ENCODE peak calls at places on chromosomes 2 and 18, in four cellular contexts. Y, G, O and T are unnamed samples.
A peak's percentile ranks its signal among the peaks of the same experiment; 100 is the strongest.

GRCh38 chr2:101559576-101559975 is 84.7 kb upstream of the RFX8 start:
- DNase-seq in Y (no peak), G (no peak), O (no peak), T (no peak)

GRCh38 chr2:237702439-237703397 is 75.3 kb downstream of the LRRFIP1 start:
- DNase-seq in Y (peak; percentile 51), G (no peak), O (no peak), T (no peak)

GRCh38 chr2:105313877-105314276 is 15.7 kb downstream of the TGFBRAP1 start:
- DNase-seq in Y (no peak), G (no peak), O (no peak), T (no peak)

GRCh38 chr2:240831594-240832204 is 11.7 kb upstream of the KIF1A start:
- DNase-seq in Y (no peak), G (no peak), O (no peak), T (no peak)

GRCh38 chr18:76981388-76981968 is 151.1 kb downstream of the MBP start:
- DNase-seq in Y (no peak), G (no peak), O (peak; percentile 52), T (no peak)

GRCh38 chr2:171210864-171211431 is 50.3 kb upstream of the TLK1 start:
- DNase-seq in Y (no peak), G (no peak), O (peak; percentile 58), T (peak; percentile 23)

GRCh38 chr2:241692448-241692847 is 5.8 kb upstream of the DTYMK start:
- DNase-seq in Y (no peak), G (no peak), O (no peak), T (no peak)

GRCh38 chr2:101538076-101538475 is 63.2 kb upstream of the RFX8 start:
- DNase-seq in Y (no peak), G (no peak), O (no peak), T (no peak)

GRCh38 chr18:11785444-11786055 is 65.7 kb upstream of the CHMP1B start:
- DNase-seq in Y (no peak), G (no peak), O (no peak), T (no peak)

GRCh38 chr2:52520646-52521045 is 1247.0 kb upstream of the CHAC2 start:
- DNase-seq in Y (no peak), G (no peak), O (no peak), T (no peak)

GRCh38 chr2:154240316-154240715 is 368.6 kb downstream of the GALNT13 start:
- DNase-seq in Y (no peak), G (no peak), O (no peak), T (no peak)

GRCh38 chr2:154238252-154238651 is 366.5 kb downstream of the GALNT13 start:
- DNase-seq in Y (no peak), G (no peak), O (no peak), T (no peak)

GRCh38 chr2:154243685-154244084 is 372.0 kb downstream of the GALNT13 start:
- DNase-seq in Y (no peak), G (no peak), O (no peak), T (no peak)

GRCh38 chr2:154244932-154245331 is 373.2 kb downstream of the GALNT13 start:
- DNase-seq in Y (no peak), G (no peak), O (no peak), T (no peak)

GRCh38 chr2:154240921-154241379 is 369.2 kb downstream of the GALNT13 start:
- DNase-seq in Y (no peak), G (no peak), O (no peak), T (no peak)
- TF ChIP-seq SPI1 in Y (no peak), G (no peak), O (no peak), T (no peak)

DNA sequence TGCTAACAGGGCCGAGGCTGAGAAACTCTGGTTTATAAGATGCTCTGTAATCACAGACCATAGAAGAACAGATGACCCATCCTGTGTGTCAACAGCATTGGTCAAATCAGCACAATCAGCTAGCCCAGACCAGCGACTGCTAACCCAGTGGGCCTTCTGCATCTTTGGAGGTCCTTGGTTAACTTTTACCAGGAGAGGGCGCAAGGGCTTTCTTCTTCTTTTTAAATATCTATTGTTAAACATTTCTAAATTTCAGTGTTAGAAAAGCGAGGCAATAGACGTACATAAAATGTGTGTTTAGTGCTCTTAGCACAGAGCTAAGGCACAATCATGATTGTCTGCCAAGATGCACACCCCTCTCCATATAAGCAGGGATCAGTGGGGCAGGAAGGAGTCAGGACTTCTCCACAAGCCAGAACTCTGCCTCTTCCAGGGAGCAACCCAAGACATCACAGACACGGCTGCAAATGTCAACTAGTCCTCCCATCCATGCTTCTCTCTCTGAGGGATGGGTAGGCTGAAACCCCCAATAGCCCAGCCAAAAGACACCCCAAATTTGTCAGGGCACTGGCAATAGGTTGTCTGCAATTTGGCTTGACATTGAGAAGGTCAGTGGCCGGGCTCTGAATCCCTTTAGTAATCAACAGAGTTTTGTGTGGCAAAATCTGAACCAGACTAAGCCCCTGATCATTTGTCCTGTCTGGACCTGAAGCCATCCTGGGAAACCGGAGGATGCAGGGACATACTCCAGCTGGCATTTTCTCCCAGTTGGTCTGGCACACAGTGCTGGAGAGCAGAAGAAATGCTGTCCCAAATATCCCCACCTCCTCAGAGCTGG is 188.2 kb downstream of the BCL2 start:
- DNase-seq in Y (peak; percentile 16), G (no peak), O (no peak), T (no peak)
- TF ChIP-seq SPI1 in Y (no peak), G (no peak), O (no peak), T (no peak)

DNA sequence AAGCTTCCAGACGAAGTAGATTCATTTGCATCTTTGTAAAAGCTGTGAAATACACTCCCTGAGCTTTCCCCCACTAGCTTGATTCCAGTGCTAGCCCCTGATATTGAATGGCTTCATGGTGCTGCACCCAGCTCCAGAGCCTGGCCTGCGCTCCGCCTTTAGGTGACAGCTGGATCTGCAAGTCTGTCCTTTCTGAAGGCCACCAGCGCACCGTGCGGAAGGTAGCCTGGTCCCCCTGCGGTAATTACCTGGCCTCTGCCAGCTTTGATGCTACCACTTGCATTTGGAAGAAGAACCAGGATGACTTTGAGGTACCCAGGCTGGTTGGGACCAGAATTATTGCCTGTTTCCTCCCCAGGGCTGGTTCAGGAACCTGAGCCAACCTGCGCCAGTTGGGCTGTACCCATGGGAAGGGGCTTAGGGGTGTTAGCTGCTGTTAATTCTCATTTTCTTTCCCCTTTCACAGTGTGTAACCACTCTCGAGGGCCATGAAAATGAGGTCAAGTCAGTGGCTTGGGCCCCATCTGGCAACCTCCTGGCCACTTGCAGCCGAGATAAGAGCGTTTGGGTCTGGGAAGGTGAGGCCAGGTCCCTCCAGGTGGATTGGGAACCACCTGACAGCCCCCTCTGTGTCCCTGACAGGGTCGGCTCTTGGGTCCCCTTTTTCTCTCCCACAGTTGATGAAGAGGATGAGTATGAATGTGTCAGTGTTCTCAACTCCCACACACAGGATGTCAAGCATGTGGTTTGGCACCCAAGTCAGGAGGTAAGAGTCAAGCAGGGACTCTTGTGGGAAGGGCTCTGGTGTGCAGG is 1.3 kb downstream of the CIAO1 start:
- DNase-seq in Y (peak; percentile 49), G (no peak), O (no peak), T (peak; percentile 39)
- TF ChIP-seq SPI1 in Y (no peak), G (no peak), O (no peak), T (no peak)

GRCh38 chr2:215080545-215080944 is 57.9 kb downstream of the ABCA12 start:
- DNase-seq in Y (no peak), G (no peak), O (no peak), T (no peak)
- TF ChIP-seq SPI1 in Y (no peak), G (no peak), O (no peak), T (no peak)